ENCODE peak calls at places on chromosomes 1 and 21, in eight cellular contexts. One of them, this sample, is unnamed.

GRCh38 chr1:156963621-156964020 is 43.2 kb downstream of the LRRC71 start:
- DNase-seq in NT2/D1: no peak
- DNase-seq in stimulated activated CD8-positive, alpha-beta memory T cell treated with anti-CD3 and anti-CD28 coated beads, Interleukin-7, amount 100 ng/mL, for 1 hour: peak
- DNase-seq in mucosa of gallbladder: no peak
- DNase-seq in hippocampal formation: no peak
- DNase-seq in omental fat pad: no peak
- DNase-seq in GM12865: peak
- DNase-seq in fibroblast of the aortic adventitia: no peak
- DNase-seq in this sample: no peak

GRCh38 chr1:6308449-6308848 is 47.6 kb upstream of the GPR153 start:
- DNase-seq in NT2/D1: no peak
- DNase-seq in stimulated activated CD8-positive, alpha-beta memory T cell treated with anti-CD3 and anti-CD28 coated beads, Interleukin-7, amount 100 ng/mL, for 1 hour: no peak
- DNase-seq in mucosa of gallbladder: no peak
- DNase-seq in hippocampal formation: no peak
- DNase-seq in omental fat pad: no peak
- DNase-seq in GM12865: no peak
- DNase-seq in fibroblast of the aortic adventitia: no peak
- DNase-seq in this sample: no peak

GRCh38 chr1:160061376-160062100 is 8.4 kb downstream of the KCNJ10 start:
- DNase-seq in NT2/D1: no peak
- DNase-seq in stimulated activated CD8-positive, alpha-beta memory T cell treated with anti-CD3 and anti-CD28 coated beads, Interleukin-7, amount 100 ng/mL, for 1 hour: no peak
- DNase-seq in mucosa of gallbladder: no peak
- DNase-seq in hippocampal formation: peak
- DNase-seq in omental fat pad: no peak
- DNase-seq in GM12865: no peak
- DNase-seq in fibroblast of the aortic adventitia: no peak
- DNase-seq in this sample: no peak

GRCh38 chr1:233959089-233959488 is 54.6 kb downstream of the SLC35F3 start:
- DNase-seq in NT2/D1: no peak
- DNase-seq in stimulated activated CD8-positive, alpha-beta memory T cell treated with anti-CD3 and anti-CD28 coated beads, Interleukin-7, amount 100 ng/mL, for 1 hour: no peak
- DNase-seq in mucosa of gallbladder: no peak
- DNase-seq in hippocampal formation: no peak
- DNase-seq in omental fat pad: no peak
- DNase-seq in GM12865: no peak
- DNase-seq in fibroblast of the aortic adventitia: no peak
- DNase-seq in this sample: peak

GRCh38 chr1:196143602-196144342 is 464.5 kb downstream of the KCNT2 start:
- DNase-seq in NT2/D1: peak
- DNase-seq in stimulated activated CD8-positive, alpha-beta memory T cell treated with anti-CD3 and anti-CD28 coated beads, Interleukin-7, amount 100 ng/mL, for 1 hour: no peak
- DNase-seq in mucosa of gallbladder: no peak
- DNase-seq in hippocampal formation: no peak
- DNase-seq in omental fat pad: no peak
- DNase-seq in GM12865: peak
- DNase-seq in fibroblast of the aortic adventitia: no peak
- DNase-seq in this sample: no peak

GRCh38 chr1:15454256-15454655 is 2.3 kb upstream of the CELA2A start:
- DNase-seq in NT2/D1: no peak
- DNase-seq in stimulated activated CD8-positive, alpha-beta memory T cell treated with anti-CD3 and anti-CD28 coated beads, Interleukin-7, amount 100 ng/mL, for 1 hour: no peak
- DNase-seq in mucosa of gallbladder: no peak
- DNase-seq in hippocampal formation: no peak
- DNase-seq in omental fat pad: no peak
- DNase-seq in GM12865: no peak
- DNase-seq in fibroblast of the aortic adventitia: peak
- DNase-seq in this sample: peak

GRCh38 chr1:150696151-150696550 is 803 bp downstream of the GOLPH3L start:
- DNase-seq in NT2/D1: no peak
- DNase-seq in stimulated activated CD8-positive, alpha-beta memory T cell treated with anti-CD3 and anti-CD28 coated beads, Interleukin-7, amount 100 ng/mL, for 1 hour: no peak
- DNase-seq in mucosa of gallbladder: no peak
- DNase-seq in hippocampal formation: no peak
- DNase-seq in omental fat pad: no peak
- DNase-seq in GM12865: no peak
- DNase-seq in fibroblast of the aortic adventitia: no peak
- DNase-seq in this sample: no peak

GRCh38 chr1:89978763-89979162 is 16.1 kb upstream of the ZNF326 start:
- DNase-seq in NT2/D1: no peak
- DNase-seq in stimulated activated CD8-positive, alpha-beta memory T cell treated with anti-CD3 and anti-CD28 coated beads, Interleukin-7, amount 100 ng/mL, for 1 hour: no peak
- DNase-seq in mucosa of gallbladder: no peak
- DNase-seq in hippocampal formation: no peak
- DNase-seq in omental fat pad: no peak
- DNase-seq in GM12865: no peak
- DNase-seq in fibroblast of the aortic adventitia: no peak
- DNase-seq in this sample: peak

GRCh38 chr1:231039161-231040018 is 664 bp downstream of the FAM89A start:
- DNase-seq in NT2/D1: no peak
- DNase-seq in stimulated activated CD8-positive, alpha-beta memory T cell treated with anti-CD3 and anti-CD28 coated beads, Interleukin-7, amount 100 ng/mL, for 1 hour: no peak
- DNase-seq in mucosa of gallbladder: no peak
- DNase-seq in hippocampal formation: peak
- DNase-seq in omental fat pad: no peak
- DNase-seq in GM12865: peak
- DNase-seq in fibroblast of the aortic adventitia: peak
- DNase-seq in this sample: peak

GRCh38 chr1:70790232-70790923 is 257.2 kb downstream of the PTGER3 start:
- DNase-seq in NT2/D1: no peak
- DNase-seq in stimulated activated CD8-positive, alpha-beta memory T cell treated with anti-CD3 and anti-CD28 coated beads, Interleukin-7, amount 100 ng/mL, for 1 hour: no peak
- DNase-seq in mucosa of gallbladder: no peak
- DNase-seq in hippocampal formation: no peak
- DNase-seq in omental fat pad: no peak
- DNase-seq in GM12865: no peak
- DNase-seq in fibroblast of the aortic adventitia: no peak
- DNase-seq in this sample: no peak

GRCh38 chr1:214422137-214422671 is 129.2 kb downstream of the PTPN14 start:
- DNase-seq in NT2/D1: no peak
- DNase-seq in stimulated activated CD8-positive, alpha-beta memory T cell treated with anti-CD3 and anti-CD28 coated beads, Interleukin-7, amount 100 ng/mL, for 1 hour: no peak
- DNase-seq in mucosa of gallbladder: no peak
- DNase-seq in hippocampal formation: no peak
- DNase-seq in omental fat pad: no peak
- DNase-seq in GM12865: no peak
- DNase-seq in fibroblast of the aortic adventitia: peak
- DNase-seq in this sample: peak

GRCh38 chr21:45898028-45898350 is 83.6 kb upstream of the COL6A1 start:
- DNase-seq in NT2/D1: no peak
- DNase-seq in stimulated activated CD8-positive, alpha-beta memory T cell treated with anti-CD3 and anti-CD28 coated beads, Interleukin-7, amount 100 ng/mL, for 1 hour: no peak
- DNase-seq in mucosa of gallbladder: no peak
- DNase-seq in hippocampal formation: no peak
- DNase-seq in omental fat pad: no peak
- DNase-seq in GM12865: no peak
- DNase-seq in fibroblast of the aortic adventitia: no peak
- DNase-seq in this sample: no peak

GRCh38 chr1:118298397-118298796 is 113.4 kb upstream of the SPAG17 start:
- DNase-seq in NT2/D1: no peak
- DNase-seq in stimulated activated CD8-positive, alpha-beta memory T cell treated with anti-CD3 and anti-CD28 coated beads, Interleukin-7, amount 100 ng/mL, for 1 hour: no peak
- DNase-seq in mucosa of gallbladder: no peak
- DNase-seq in hippocampal formation: no peak
- DNase-seq in omental fat pad: no peak
- DNase-seq in GM12865: no peak
- DNase-seq in fibroblast of the aortic adventitia: no peak
- DNase-seq in this sample: no peak

GRCh38 chr1:36304521-36304920 is 1.6 kb upstream of the SH3D21 start:
- DNase-seq in NT2/D1: no peak
- DNase-seq in stimulated activated CD8-positive, alpha-beta memory T cell treated with anti-CD3 and anti-CD28 coated beads, Interleukin-7, amount 100 ng/mL, for 1 hour: no peak
- DNase-seq in mucosa of gallbladder: no peak
- DNase-seq in hippocampal formation: no peak
- DNase-seq in omental fat pad: no peak
- DNase-seq in GM12865: no peak
- DNase-seq in fibroblast of the aortic adventitia: no peak
- DNase-seq in this sample: no peak

GRCh38 chr1:18912550-18912949 is 10.2 kb upstream of the ALDH4A1 start:
- DNase-seq in NT2/D1: no peak
- DNase-seq in stimulated activated CD8-positive, alpha-beta memory T cell treated with anti-CD3 and anti-CD28 coated beads, Interleukin-7, amount 100 ng/mL, for 1 hour: no peak
- DNase-seq in mucosa of gallbladder: no peak
- DNase-seq in hippocampal formation: no peak
- DNase-seq in omental fat pad: no peak
- DNase-seq in GM12865: no peak
- DNase-seq in fibroblast of the aortic adventitia: no peak
- DNase-seq in this sample: no peak

GRCh38 chr21:41664881-41665765 is 101.7 kb downstream of the RIPK4 start:
- DNase-seq in NT2/D1: no peak
- DNase-seq in stimulated activated CD8-positive, alpha-beta memory T cell treated with anti-CD3 and anti-CD28 coated beads, Interleukin-7, amount 100 ng/mL, for 1 hour: no peak
- DNase-seq in mucosa of gallbladder: no peak
- DNase-seq in hippocampal formation: no peak
- DNase-seq in omental fat pad: no peak
- DNase-seq in GM12865: no peak
- DNase-seq in fibroblast of the aortic adventitia: peak
- DNase-seq in this sample: peak

GRCh38 chr1:156387899-156388813 is 19.1 kb downstream of the RHBG start:
- DNase-seq in NT2/D1: no peak
- DNase-seq in stimulated activated CD8-positive, alpha-beta memory T cell treated with anti-CD3 and anti-CD28 coated beads, Interleukin-7, amount 100 ng/mL, for 1 hour: no peak
- DNase-seq in mucosa of gallbladder: no peak
- DNase-seq in hippocampal formation: peak
- DNase-seq in omental fat pad: no peak
- DNase-seq in GM12865: no peak
- DNase-seq in fibroblast of the aortic adventitia: no peak
- DNase-seq in this sample: no peak

GRCh38 chr1:75053207-75053606 is 81.0 kb upstream of the LHX8 start:
- DNase-seq in NT2/D1: peak
- DNase-seq in stimulated activated CD8-positive, alpha-beta memory T cell treated with anti-CD3 and anti-CD28 coated beads, Interleukin-7, amount 100 ng/mL, for 1 hour: no peak
- DNase-seq in mucosa of gallbladder: no peak
- DNase-seq in hippocampal formation: no peak
- DNase-seq in omental fat pad: no peak
- DNase-seq in GM12865: no peak
- DNase-seq in fibroblast of the aortic adventitia: no peak
- DNase-seq in this sample: no peak

GRCh38 chr1:152148991-152149390 is 10.0 kb downstream of the RPTN start:
- DNase-seq in NT2/D1: no peak
- DNase-seq in stimulated activated CD8-positive, alpha-beta memory T cell treated with anti-CD3 and anti-CD28 coated beads, Interleukin-7, amount 100 ng/mL, for 1 hour: no peak
- DNase-seq in mucosa of gallbladder: no peak
- DNase-seq in hippocampal formation: no peak
- DNase-seq in omental fat pad: no peak
- DNase-seq in GM12865: no peak
- DNase-seq in fibroblast of the aortic adventitia: no peak
- DNase-seq in this sample: peak

GRCh38 chr1:207911983-207912760 is 1.2 kb upstream of the CD34 start:
- DNase-seq in NT2/D1: no peak
- DNase-seq in stimulated activated CD8-positive, alpha-beta memory T cell treated with anti-CD3 and anti-CD28 coated beads, Interleukin-7, amount 100 ng/mL, for 1 hour: no peak
- DNase-seq in mucosa of gallbladder: no peak
- DNase-seq in hippocampal formation: no peak
- DNase-seq in omental fat pad: no peak
- DNase-seq in GM12865: no peak
- DNase-seq in fibroblast of the aortic adventitia: no peak
- DNase-seq in this sample: no peak

GRCh38 chr1:169731446-169731845 is 2.4 kb downstream of the SELE start:
- DNase-seq in NT2/D1: no peak
- DNase-seq in stimulated activated CD8-positive, alpha-beta memory T cell treated with anti-CD3 and anti-CD28 coated beads, Interleukin-7, amount 100 ng/mL, for 1 hour: no peak
- DNase-seq in mucosa of gallbladder: no peak
- DNase-seq in hippocampal formation: no peak
- DNase-seq in omental fat pad: no peak
- DNase-seq in GM12865: no peak
- DNase-seq in fibroblast of the aortic adventitia: no peak
- DNase-seq in this sample: no peak

GRCh38 chr1:34303218-34303617 is 126.5 kb downstream of the C1orf94 start:
- DNase-seq in NT2/D1: no peak
- DNase-seq in stimulated activated CD8-positive, alpha-beta memory T cell treated with anti-CD3 and anti-CD28 coated beads, Interleukin-7, amount 100 ng/mL, for 1 hour: no peak
- DNase-seq in mucosa of gallbladder: no peak
- DNase-seq in hippocampal formation: no peak
- DNase-seq in omental fat pad: no peak
- DNase-seq in GM12865: no peak
- DNase-seq in fibroblast of the aortic adventitia: no peak
- DNase-seq in this sample: no peak

GRCh38 chr1:23867542-23867952 is 543 bp downstream of the FUCA1 start:
- DNase-seq in NT2/D1: no peak
- DNase-seq in stimulated activated CD8-positive, alpha-beta memory T cell treated with anti-CD3 and anti-CD28 coated beads, Interleukin-7, amount 100 ng/mL, for 1 hour: no peak
- DNase-seq in mucosa of gallbladder: no peak
- DNase-seq in hippocampal formation: no peak
- DNase-seq in omental fat pad: no peak
- DNase-seq in GM12865: peak
- DNase-seq in fibroblast of the aortic adventitia: no peak
- DNase-seq in this sample: no peak

GRCh38 chr1:226134170-226135058 is 52.1 kb downstream of the ACBD3 start:
- DNase-seq in NT2/D1: no peak
- DNase-seq in stimulated activated CD8-positive, alpha-beta memory T cell treated with anti-CD3 and anti-CD28 coated beads, Interleukin-7, amount 100 ng/mL, for 1 hour: no peak
- DNase-seq in mucosa of gallbladder: no peak
- DNase-seq in hippocampal formation: no peak
- DNase-seq in omental fat pad: no peak
- DNase-seq in GM12865: no peak
- DNase-seq in fibroblast of the aortic adventitia: no peak
- DNase-seq in this sample: no peak

GRCh38 chr1:174157157-174157806 is 2.0 kb upstream of the RABGAP1L start:
- DNase-seq in NT2/D1: no peak
- DNase-seq in stimulated activated CD8-positive, alpha-beta memory T cell treated with anti-CD3 and anti-CD28 coated beads, Interleukin-7, amount 100 ng/mL, for 1 hour: no peak
- DNase-seq in mucosa of gallbladder: no peak
- DNase-seq in hippocampal formation: no peak
- DNase-seq in omental fat pad: no peak
- DNase-seq in GM12865: peak
- DNase-seq in fibroblast of the aortic adventitia: no peak
- DNase-seq in this sample: no peak

GRCh38 chr1:45508295-45509151 is 8.4 kb downstream of the MMACHC start:
- DNase-seq in NT2/D1: no peak
- DNase-seq in stimulated activated CD8-positive, alpha-beta memory T cell treated with anti-CD3 and anti-CD28 coated beads, Interleukin-7, amount 100 ng/mL, for 1 hour: no peak
- DNase-seq in mucosa of gallbladder: no peak
- DNase-seq in hippocampal formation: no peak
- DNase-seq in omental fat pad: no peak
- DNase-seq in GM12865: no peak
- DNase-seq in fibroblast of the aortic adventitia: peak
- DNase-seq in this sample: no peak

GRCh38 chr1:150561830-150562367 is 12.7 kb downstream of the ADAMTSL4 start:
- DNase-seq in NT2/D1: peak
- DNase-seq in stimulated activated CD8-positive, alpha-beta memory T cell treated with anti-CD3 and anti-CD28 coated beads, Interleukin-7, amount 100 ng/mL, for 1 hour: peak
- DNase-seq in mucosa of gallbladder: peak
- DNase-seq in hippocampal formation: peak
- DNase-seq in omental fat pad: no peak
- DNase-seq in GM12865: peak
- DNase-seq in fibroblast of the aortic adventitia: peak
- DNase-seq in this sample: peak

GRCh38 chr1:21894034-21894881 is 42.9 kb downstream of the HSPG2 start:
- DNase-seq in NT2/D1: no peak
- DNase-seq in stimulated activated CD8-positive, alpha-beta memory T cell treated with anti-CD3 and anti-CD28 coated beads, Interleukin-7, amount 100 ng/mL, for 1 hour: no peak
- DNase-seq in mucosa of gallbladder: no peak
- DNase-seq in hippocampal formation: no peak
- DNase-seq in omental fat pad: no peak
- DNase-seq in GM12865: no peak
- DNase-seq in fibroblast of the aortic adventitia: no peak
- DNase-seq in this sample: no peak